ENCODE peak calls at places on chromosomes 12 and 14, in ten cellular contexts. One of them, this sample, is unnamed.

GRCh38 chr14:63394432-63394831 is 75.7 kb upstream of the GPHB5 start:
- DNase-seq in ELF-1: no peak
- DNase-seq in stomach: no peak
- DNase-seq in HEK293T: no peak
- DNase-seq in dorsolateral prefrontal cortex: no peak
- DNase-seq in stimulated activated CD4-positive, alpha-beta T cell treated with anti-CD3 and anti-CD28 coated beads, Interleukin-1b, Interleukin-23, amount 100 ng/mL, for 24 hours: no peak
- DNase-seq in trophoblast cell: no peak
- DNase-seq in HS-5: no peak
- DNase-seq in cerebellum: no peak
- DNase-seq in aorta: no peak
- DNase-seq in this sample: no peak

GRCh38 chr12:3820122-3820521 is 53.1 kb downstream of the PARP11 start:
- DNase-seq in ELF-1: no peak
- DNase-seq in stomach: no peak
- DNase-seq in HEK293T: no peak
- DNase-seq in dorsolateral prefrontal cortex: no peak
- DNase-seq in stimulated activated CD4-positive, alpha-beta T cell treated with anti-CD3 and anti-CD28 coated beads, Interleukin-1b, Interleukin-23, amount 100 ng/mL, for 24 hours: no peak
- DNase-seq in trophoblast cell: peak
- DNase-seq in HS-5: peak
- DNase-seq in cerebellum: no peak
- DNase-seq in aorta: no peak
- DNase-seq in this sample: no peak

GRCh38 chr12:78419513-78419912 is 445.1 kb upstream of the SYT1 start:
- DNase-seq in ELF-1: no peak
- DNase-seq in stomach: no peak
- DNase-seq in HEK293T: no peak
- DNase-seq in dorsolateral prefrontal cortex: no peak
- DNase-seq in stimulated activated CD4-positive, alpha-beta T cell treated with anti-CD3 and anti-CD28 coated beads, Interleukin-1b, Interleukin-23, amount 100 ng/mL, for 24 hours: no peak
- DNase-seq in trophoblast cell: no peak
- DNase-seq in HS-5: no peak
- DNase-seq in cerebellum: no peak
- DNase-seq in aorta: no peak
- DNase-seq in this sample: no peak

GRCh38 chr12:1972856-1973317 is 31.4 kb downstream of the DCP1B start:
- DNase-seq in ELF-1: peak
- DNase-seq in stomach: no peak
- DNase-seq in HEK293T: no peak
- DNase-seq in dorsolateral prefrontal cortex: peak
- DNase-seq in stimulated activated CD4-positive, alpha-beta T cell treated with anti-CD3 and anti-CD28 coated beads, Interleukin-1b, Interleukin-23, amount 100 ng/mL, for 24 hours: no peak
- DNase-seq in trophoblast cell: no peak
- DNase-seq in HS-5: no peak
- DNase-seq in cerebellum: peak
- DNase-seq in aorta: peak
- DNase-seq in this sample: peak

GRCh38 chr14:71363961-71364360 is 456.7 kb downstream of the PCNX1 start:
- DNase-seq in ELF-1: no peak
- DNase-seq in stomach: no peak
- DNase-seq in HEK293T: no peak
- DNase-seq in dorsolateral prefrontal cortex: no peak
- DNase-seq in stimulated activated CD4-positive, alpha-beta T cell treated with anti-CD3 and anti-CD28 coated beads, Interleukin-1b, Interleukin-23, amount 100 ng/mL, for 24 hours: no peak
- DNase-seq in trophoblast cell: no peak
- DNase-seq in HS-5: no peak
- DNase-seq in cerebellum: no peak
- DNase-seq in aorta: no peak
- DNase-seq in this sample: no peak

GRCh38 chr14:64113279-64113678 is 180.9 kb downstream of the ESR2 start:
- DNase-seq in ELF-1: no peak
- DNase-seq in stomach: peak
- DNase-seq in HEK293T: no peak
- DNase-seq in dorsolateral prefrontal cortex: no peak
- DNase-seq in stimulated activated CD4-positive, alpha-beta T cell treated with anti-CD3 and anti-CD28 coated beads, Interleukin-1b, Interleukin-23, amount 100 ng/mL, for 24 hours: no peak
- DNase-seq in trophoblast cell: no peak
- DNase-seq in HS-5: no peak
- DNase-seq in cerebellum: no peak
- DNase-seq in aorta: no peak
- DNase-seq in this sample: peak

GRCh38 chr14:29236848-29237247 is 470.3 kb downstream of the FOXG1 start:
- DNase-seq in ELF-1: no peak
- DNase-seq in stomach: no peak
- DNase-seq in HEK293T: no peak
- DNase-seq in dorsolateral prefrontal cortex: no peak
- DNase-seq in stimulated activated CD4-positive, alpha-beta T cell treated with anti-CD3 and anti-CD28 coated beads, Interleukin-1b, Interleukin-23, amount 100 ng/mL, for 24 hours: no peak
- DNase-seq in trophoblast cell: peak
- DNase-seq in HS-5: peak
- DNase-seq in cerebellum: no peak
- DNase-seq in aorta: no peak
- DNase-seq in this sample: no peak

GRCh38 chr12:116055895-116056607 is 221.4 kb downstream of the MED13L start:
- DNase-seq in ELF-1: no peak
- DNase-seq in stomach: no peak
- DNase-seq in HEK293T: no peak
- DNase-seq in dorsolateral prefrontal cortex: no peak
- DNase-seq in stimulated activated CD4-positive, alpha-beta T cell treated with anti-CD3 and anti-CD28 coated beads, Interleukin-1b, Interleukin-23, amount 100 ng/mL, for 24 hours: no peak
- DNase-seq in trophoblast cell: no peak
- DNase-seq in HS-5: no peak
- DNase-seq in cerebellum: no peak
- DNase-seq in aorta: no peak
- DNase-seq in this sample: no peak

GRCh38 chr14:30355431-30355913 is 203.5 kb upstream of the G2E3 start:
- DNase-seq in ELF-1: no peak
- DNase-seq in stomach: no peak
- DNase-seq in HEK293T: no peak
- DNase-seq in dorsolateral prefrontal cortex: no peak
- DNase-seq in stimulated activated CD4-positive, alpha-beta T cell treated with anti-CD3 and anti-CD28 coated beads, Interleukin-1b, Interleukin-23, amount 100 ng/mL, for 24 hours: no peak
- DNase-seq in trophoblast cell: no peak
- DNase-seq in HS-5: no peak
- DNase-seq in cerebellum: no peak
- DNase-seq in aorta: no peak
- DNase-seq in this sample: no peak

GRCh38 chr12:106149096-106149784 is 10.5 kb upstream of the NUAK1 start:
- DNase-seq in ELF-1: peak
- DNase-seq in stomach: no peak
- DNase-seq in HEK293T: no peak
- DNase-seq in dorsolateral prefrontal cortex: no peak
- DNase-seq in stimulated activated CD4-positive, alpha-beta T cell treated with anti-CD3 and anti-CD28 coated beads, Interleukin-1b, Interleukin-23, amount 100 ng/mL, for 24 hours: no peak
- DNase-seq in trophoblast cell: peak
- DNase-seq in HS-5: no peak
- DNase-seq in cerebellum: no peak
- DNase-seq in aorta: no peak
- DNase-seq in this sample: peak

This sample was measured in transverse colon.